ENCODE peak calls at places on chromosomes 6 and 20, in four cellular contexts. One of them, this sample, is unnamed.

GRCh38 chr6:137871299-137871698 is 4.2 kb downstream of the TNFAIP3 start:
- DNase-seq in HepG2: no peak
- DNase-seq in H1: no peak
- DNase-seq in GM12892: no peak
- DNase-seq in this sample: no peak

GRCh38 chr6:5379647-5380242 is 118.4 kb downstream of the FARS2 start:
- DNase-seq in HepG2: peak
- DNase-seq in GM12892: peak
- DNase-seq in H1: peak
- DNase-seq in this sample: peak

GRCh38 chr6:152130441-152130840 is 323.0 kb downstream of the ESR1 start:
- DNase-seq in HepG2: no peak
- DNase-seq in H1: no peak
- DNase-seq in GM12892: no peak
- DNase-seq in this sample: no peak

GRCh38 chr6:84871925-84872324 is 107.5 kb upstream of the TBX18 start:
- DNase-seq in GM12892: no peak
- DNase-seq in HepG2: no peak
- DNase-seq in H1: no peak
- DNase-seq in this sample: no peak

GRCh38 chr6:3176562-3177355 is 19.4 kb upstream of the TUBB2A start:
- DNase-seq in GM12892: no peak
- DNase-seq in HepG2: peak
- DNase-seq in H1: no peak
- DNase-seq in this sample: no peak

GRCh38 chr6:135008072-135008940 is 46.3 kb downstream of the HBS1L start:
- DNase-seq in HepG2: peak
- DNase-seq in H1: no peak
- DNase-seq in GM12892: no peak
- DNase-seq in this sample: no peak

GRCh38 chr6:131831392-131831791 is 23.6 kb downstream of the ENPP1 start:
- DNase-seq in GM12892: no peak
- DNase-seq in H1: no peak
- DNase-seq in HepG2: no peak
- DNase-seq in this sample: no peak

GRCh38 chr6:147738516-147739187 is 230.2 kb downstream of the SAMD5 start:
- DNase-seq in H1: no peak
- DNase-seq in HepG2: no peak
- DNase-seq in GM12892: no peak
- DNase-seq in this sample: no peak

GRCh38 chr20:59776626-59777320 is 156.7 kb downstream of the SYCP2 start:
- DNase-seq in HepG2: no peak
- DNase-seq in GM12892: no peak
- DNase-seq in H1: no peak
- DNase-seq in this sample: no peak

GRCh38 chr20:42530855-42531674 is 658.6 kb downstream of the PTPRT start:
- DNase-seq in GM12892: no peak
- DNase-seq in HepG2: peak
- DNase-seq in H1: peak
- DNase-seq in this sample: no peak

GRCh38 chr6:105179244-105180065 is at the start of gene POPDC3:
- DNase-seq in HepG2: no peak
- DNase-seq in H1: no peak
- DNase-seq in GM12892: peak
- DNase-seq in this sample: peak

GRCh38 chr20:50041238-50041915 is 58.6 kb downstream of the SNAI1 start:
- DNase-seq in GM12892: no peak
- DNase-seq in H1: no peak
- DNase-seq in HepG2: no peak
- DNase-seq in this sample: peak

GRCh38 chr20:41248371-41249024 is 69.0 kb downstream of the ZHX3 start:
- DNase-seq in GM12892: no peak
- DNase-seq in H1: no peak
- DNase-seq in HepG2: no peak
- DNase-seq in this sample: no peak

GRCh38 chr20:20373046-20373706 is 5.3 kb downstream of the INSM1 start:
- DNase-seq in GM12892: no peak
- DNase-seq in HepG2: no peak
- DNase-seq in H1: no peak
- DNase-seq in this sample: no peak

GRCh38 chr20:14219801-14220461 is 117.5 kb downstream of the FLRT3 start:
- DNase-seq in GM12892: no peak
- DNase-seq in HepG2: no peak
- DNase-seq in H1: peak
- DNase-seq in this sample: no peak

GRCh38 chr20:38355161-38356012 is 9.1 kb downstream of the LBP start:
- DNase-seq in HepG2: no peak
- DNase-seq in GM12892: no peak
- DNase-seq in H1: no peak
- DNase-seq in this sample: peak

GRCh38 chr20:9626357-9626756 is 112.0 kb downstream of the LAMP5 start:
- DNase-seq in GM12892: no peak
- DNase-seq in HepG2: no peak
- DNase-seq in H1: no peak
- DNase-seq in this sample: no peak

GRCh38 chr6:132025468-132025867 is 74.3 kb upstream of the CCN2 start:
- DNase-seq in H1: no peak
- DNase-seq in GM12892: no peak
- DNase-seq in HepG2: no peak
- DNase-seq in this sample: no peak

GRCh38 chr6:63635563-63636515 is at the start of gene PHF3:
- DNase-seq in HepG2: peak
- DNase-seq in GM12892: peak
- DNase-seq in H1: peak
- DNase-seq in this sample: peak

GRCh38 chr6:136669299-136669699 is 119.1 kb upstream of the MAP7 start:
- DNase-seq in H1: no peak
- DNase-seq in GM12892: no peak
- DNase-seq in HepG2: peak
- DNase-seq in this sample: no peak

GRCh38 chr6:170032197-170032596 is 258.7 kb downstream of the DLL1 start:
- DNase-seq in H1: no peak
- DNase-seq in GM12892: no peak
- DNase-seq in HepG2: no peak
- DNase-seq in this sample: no peak

GRCh38 chr20:18984238-18985200 is 170.9 kb downstream of the SCP2D1 start:
- DNase-seq in HepG2: no peak
- DNase-seq in GM12892: peak
- DNase-seq in H1: no peak
- DNase-seq in this sample: no peak

GRCh38 chr20:31593221-31594001 is 11.7 kb upstream of the ID1 start:
- DNase-seq in GM12892: no peak
- DNase-seq in H1: no peak
- DNase-seq in HepG2: peak
- DNase-seq in this sample: no peak

GRCh38 chr20:7090001-7090400 is 322.5 kb downstream of the BMP2 start:
- DNase-seq in H1: no peak
- DNase-seq in HepG2: no peak
- DNase-seq in GM12892: no peak
- DNase-seq in this sample: no peak

GRCh38 chr6:39420300-39421265 is 98.1 kb upstream of the KCNK16 start:
- DNase-seq in GM12892: no peak
- DNase-seq in H1: no peak
- DNase-seq in HepG2: no peak
- DNase-seq in this sample: no peak

GRCh38 chr20:58179432-58180099 is 48.9 kb downstream of the ANKRD60 start:
- DNase-seq in H1: peak
- DNase-seq in GM12892: peak
- DNase-seq in HepG2: peak
- DNase-seq in this sample: peak

GRCh38 chr6:1817033-1817761 is 207.5 kb downstream of the FOXC1 start:
- DNase-seq in GM12892: no peak
- DNase-seq in HepG2: no peak
- DNase-seq in H1: no peak
- DNase-seq in this sample: no peak

DNA sequence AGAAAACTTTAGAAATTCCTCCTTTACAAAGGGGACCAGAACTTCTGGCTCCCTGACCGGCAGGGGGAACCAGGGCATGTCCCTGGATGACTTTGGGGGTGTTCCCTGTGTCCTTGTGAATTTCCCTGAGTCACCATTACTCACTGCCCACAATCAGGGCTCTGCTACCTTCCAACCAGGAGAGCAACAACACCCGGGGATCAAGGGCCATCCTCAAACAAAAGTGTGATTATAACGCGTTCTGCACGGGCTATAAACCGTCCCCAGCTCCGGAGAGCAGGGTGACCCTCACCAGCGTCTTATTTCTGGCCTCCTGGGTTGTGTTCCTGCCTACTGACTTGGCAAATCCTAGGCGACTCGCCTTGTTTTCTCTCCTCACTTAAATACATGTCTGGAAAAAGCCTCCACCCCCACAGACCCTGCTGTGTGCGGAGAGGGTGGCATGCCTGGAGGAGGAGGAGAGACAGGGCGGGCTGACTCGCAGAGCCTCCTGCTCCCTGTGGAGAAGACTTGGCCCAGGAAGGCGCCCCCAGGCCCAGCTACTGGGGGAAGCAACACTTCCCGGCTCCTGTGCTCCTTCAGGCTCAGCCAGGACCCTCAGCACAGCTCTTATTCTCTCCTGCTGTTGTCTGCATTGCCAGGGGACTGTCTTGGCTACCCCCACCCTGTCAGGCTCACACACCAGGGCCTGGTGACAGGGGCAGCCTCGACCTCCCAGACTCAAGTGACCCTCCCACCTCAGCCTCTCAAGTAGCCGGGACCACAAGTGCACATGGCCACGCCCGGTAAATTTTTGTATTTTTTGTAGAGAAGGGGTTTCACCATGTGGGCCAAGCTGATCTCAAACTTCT is 54.1 kb downstream of the FGD2 start:
- DNase-seq in HepG2: peak
- DNase-seq in H1: no peak
- DNase-seq in GM12892: no peak
- DNase-seq in this sample: no peak
- TF ChIP-seq POLR2AphosphoS5 in HepG2: peak
- TF ChIP-seq POLR2AphosphoS5 in H1: peak
- TF ChIP-seq POLR2AphosphoS5 in GM12892: no peak
- TF ChIP-seq POLR2AphosphoS5 in this sample: no peak

DNA sequence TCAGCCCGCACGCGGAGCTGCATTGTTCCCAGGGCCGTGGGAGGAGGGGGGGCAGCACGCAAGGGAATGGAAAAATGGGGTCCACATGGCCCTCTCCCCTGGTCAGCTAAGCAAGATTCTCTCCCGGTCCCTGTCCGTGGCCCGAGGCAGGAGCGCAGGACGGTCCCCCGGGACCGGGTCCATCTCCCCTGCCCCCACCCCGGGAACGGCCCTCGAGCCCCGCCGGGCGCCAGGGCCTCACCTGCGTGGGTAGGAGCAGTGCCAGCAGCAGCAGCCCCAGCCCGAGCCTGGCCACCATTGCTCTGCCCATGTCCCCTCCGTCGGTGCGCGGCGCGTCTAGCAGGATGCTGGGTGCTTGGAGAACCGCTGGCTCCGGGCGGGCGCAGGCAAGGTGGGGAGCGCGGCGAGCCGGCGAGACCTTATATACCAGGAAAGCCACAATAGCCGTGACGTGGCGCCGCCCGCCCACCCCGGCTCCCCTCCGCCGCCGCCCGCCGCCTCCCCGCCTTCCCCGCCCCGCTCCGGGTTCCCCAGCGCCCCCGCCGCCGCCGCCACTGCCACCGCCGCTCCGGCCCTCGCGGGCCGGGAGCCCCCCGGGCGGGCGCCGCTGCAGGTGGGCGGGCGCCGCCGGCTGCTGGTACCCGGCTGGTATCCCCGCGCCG is at the start of gene CD24:
- DNase-seq in H1: no peak
- DNase-seq in GM12892: no peak
- DNase-seq in HepG2: no peak
- DNase-seq in this sample: no peak
- TF ChIP-seq POLR2A in H1: peak
- TF ChIP-seq POLR2A in GM12892: no peak
- TF ChIP-seq POLR2A in HepG2: peak
- TF ChIP-seq POLR2A in this sample: no peak

DNA sequence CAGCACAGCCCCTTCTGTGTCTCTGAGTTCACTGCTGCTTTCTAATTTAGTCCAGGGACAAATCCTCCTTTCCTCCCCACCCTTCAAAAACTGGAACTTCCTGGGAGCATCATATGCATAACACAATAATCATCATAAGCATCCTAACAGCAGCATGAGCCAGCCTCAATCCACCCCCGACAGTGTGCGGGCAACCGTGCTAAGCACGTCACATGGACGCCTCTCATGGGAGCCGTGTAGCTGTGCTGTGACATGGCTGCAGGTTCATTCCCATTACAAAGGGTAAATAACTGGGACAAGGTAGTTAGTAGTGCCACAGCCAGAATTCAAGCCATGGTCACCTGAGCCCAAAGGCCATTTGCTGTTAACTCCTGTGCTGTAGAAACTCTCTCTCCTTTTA is 24.5 kb upstream of the ULBP3 start:
- DNase-seq in H1: no peak
- DNase-seq in GM12892: no peak
- DNase-seq in HepG2: no peak
- DNase-seq in this sample: no peak
- TF ChIP-seq TAF1 in H1: no peak
- TF ChIP-seq TAF1 in GM12892: no peak
- TF ChIP-seq TAF1 in HepG2: no peak
- TF ChIP-seq TAF1 in this sample: no peak

GRCh38 chr20:45339084-45339483 is 9.1 kb downstream of the SDC4 start:
- DNase-seq in GM12892: no peak
- DNase-seq in H1: no peak
- DNase-seq in HepG2: no peak
- DNase-seq in this sample: no peak

GRCh38 chr20:45339799-45340198 is 8.4 kb downstream of the SDC4 start:
- DNase-seq in H1: no peak
- DNase-seq in HepG2: no peak
- DNase-seq in GM12892: no peak
- DNase-seq in this sample: no peak

GRCh38 chr20:45338121-45339030 is 9.8 kb downstream of the SDC4 start:
- DNase-seq in H1: no peak
- DNase-seq in GM12892: no peak
- DNase-seq in HepG2: peak
- DNase-seq in this sample: no peak

GRCh38 chr20:45336530-45337366 is 11.5 kb downstream of the SDC4 start:
- DNase-seq in GM12892: no peak
- DNase-seq in H1: no peak
- DNase-seq in HepG2: peak
- DNase-seq in this sample: no peak

DNA sequence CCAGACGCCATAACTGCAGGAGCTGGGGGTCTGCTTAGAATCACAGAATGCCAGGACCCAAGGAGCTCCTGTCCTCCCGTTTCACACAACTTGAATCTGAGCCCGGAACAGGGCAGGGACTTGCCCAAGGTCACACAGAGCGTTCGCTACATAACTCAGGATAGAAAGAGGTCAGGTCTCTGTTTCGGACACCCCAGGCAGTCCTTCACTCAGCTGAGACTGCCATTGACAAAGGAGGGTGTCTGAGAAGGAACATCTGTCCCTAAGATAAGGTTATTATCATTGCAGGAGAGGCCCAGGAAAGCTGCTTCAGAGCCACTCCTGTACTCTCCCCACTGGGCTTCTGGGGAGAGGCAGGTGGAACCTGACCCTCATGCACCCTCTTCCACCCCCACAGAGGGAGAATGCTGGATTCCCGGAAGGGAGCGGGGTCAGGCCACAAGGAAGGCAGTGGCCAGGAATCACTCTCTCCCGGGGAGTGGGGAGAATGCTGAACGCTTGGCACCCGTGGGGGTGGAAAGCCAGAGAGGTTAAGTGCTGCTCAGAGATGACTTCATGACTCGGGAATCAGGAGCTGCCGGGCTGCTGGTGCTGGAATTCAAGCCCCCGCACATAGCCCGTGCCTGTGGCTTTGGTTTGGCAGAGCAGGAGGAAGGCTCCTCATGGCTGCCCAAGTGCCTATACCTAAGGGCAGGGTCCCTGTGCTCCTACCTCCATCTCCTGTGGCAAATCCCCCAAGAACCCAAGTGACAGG is 10.7 kb downstream of the SDC4 start:
- DNase-seq in H1: no peak
- DNase-seq in GM12892: no peak
- DNase-seq in HepG2: peak
- DNase-seq in this sample: no peak
- TF ChIP-seq POLR2AphosphoS5 in H1: no peak
- TF ChIP-seq POLR2AphosphoS5 in GM12892: no peak
- TF ChIP-seq POLR2AphosphoS5 in HepG2: no peak
- TF ChIP-seq POLR2AphosphoS5 in this sample: no peak